ENCODE peak calls at places on chromosomes 5 and 9, in six cellular contexts. One of them, this sample, is unnamed.

GRCh38 chr5:53323943-53324642 is 156.3 kb upstream of the FST start:
- DNase-seq in HepG2: peak
- DNase-seq in A549: no peak
- DNase-seq in endothelial cell of umbilical vein: no peak
- DNase-seq in K562: no peak
- DNase-seq in GM12878: peak
- DNase-seq in this sample: no peak

GRCh38 chr9:20980713-20981481 is 50.5 kb downstream of the HACD4 start:
- DNase-seq in HepG2: no peak
- DNase-seq in A549: no peak
- DNase-seq in endothelial cell of umbilical vein: peak
- DNase-seq in K562: no peak
- DNase-seq in GM12878: peak
- DNase-seq in this sample: peak

GRCh38 chr5:41508186-41508585 is 2.2 kb downstream of the PLCXD3 start:
- DNase-seq in HepG2: no peak
- DNase-seq in A549: no peak
- DNase-seq in endothelial cell of umbilical vein: no peak
- DNase-seq in K562: no peak
- DNase-seq in GM12878: no peak
- DNase-seq in this sample: no peak

GRCh38 chr5:5492087-5492933 is 69.8 kb downstream of the ICE1 start:
- DNase-seq in HepG2: peak
- DNase-seq in A549: peak
- DNase-seq in endothelial cell of umbilical vein: peak
- DNase-seq in K562: peak
- DNase-seq in GM12878: peak
- DNase-seq in this sample: peak

GRCh38 chr9:32926901-32927300 is 74.5 kb downstream of the APTX start:
- DNase-seq in HepG2: no peak
- DNase-seq in A549: no peak
- DNase-seq in endothelial cell of umbilical vein: peak
- DNase-seq in K562: no peak
- DNase-seq in GM12878: no peak
- DNase-seq in this sample: no peak

GRCh38 chr9:37676411-37676830 is 25.7 kb downstream of the FRMPD1 start:
- DNase-seq in HepG2: no peak
- DNase-seq in A549: no peak
- DNase-seq in endothelial cell of umbilical vein: no peak
- DNase-seq in K562: no peak
- DNase-seq in GM12878: no peak
- DNase-seq in this sample: no peak

GRCh38 chr9:135736979-135737839 is 35.2 kb downstream of the KCNT1 start:
- DNase-seq in HepG2: no peak
- DNase-seq in A549: no peak
- DNase-seq in endothelial cell of umbilical vein: no peak
- DNase-seq in K562: no peak
- DNase-seq in GM12878: no peak
- DNase-seq in this sample: no peak

GRCh38 chr9:20197976-20198685 is 409.3 kb upstream of the SLC24A2 start:
- DNase-seq in HepG2: no peak
- DNase-seq in A549: no peak
- DNase-seq in endothelial cell of umbilical vein: no peak
- DNase-seq in K562: no peak
- DNase-seq in GM12878: no peak
- DNase-seq in this sample: no peak

GRCh38 chr5:156912869-156913268 is 50.2 kb downstream of the TIMD4 start:
- DNase-seq in HepG2: no peak
- DNase-seq in A549: no peak
- DNase-seq in endothelial cell of umbilical vein: no peak
- DNase-seq in K562: no peak
- DNase-seq in GM12878: no peak
- DNase-seq in this sample: no peak

GRCh38 chr9:83423815-83424707 is 114.1 kb downstream of the FRMD3 start:
- DNase-seq in HepG2: peak
- DNase-seq in A549: no peak
- DNase-seq in endothelial cell of umbilical vein: no peak
- DNase-seq in K562: peak
- DNase-seq in GM12878: no peak
- DNase-seq in this sample: no peak

GRCh38 chr5:159101689-159102088 is 2.0 kb upstream of the EBF1 start:
- DNase-seq in HepG2: no peak
- DNase-seq in A549: no peak
- DNase-seq in endothelial cell of umbilical vein: no peak
- DNase-seq in K562: no peak
- DNase-seq in GM12878: no peak
- DNase-seq in this sample: no peak

GRCh38 chr9:751137-752051 is 90.1 kb upstream of the DMRT1 start:
- DNase-seq in HepG2: no peak
- DNase-seq in A549: no peak
- DNase-seq in endothelial cell of umbilical vein: no peak
- DNase-seq in K562: no peak
- DNase-seq in GM12878: no peak
- DNase-seq in this sample: peak

GRCh38 chr5:146291421-146292074 is 47.1 kb upstream of the POU4F3 start:
- DNase-seq in HepG2: peak
- DNase-seq in A549: peak
- DNase-seq in endothelial cell of umbilical vein: peak
- DNase-seq in K562: peak
- DNase-seq in GM12878: no peak
- DNase-seq in this sample: peak

GRCh38 chr9:76415154-76415553 is 20.9 kb upstream of the RFK start:
- DNase-seq in HepG2: no peak
- DNase-seq in A549: no peak
- DNase-seq in endothelial cell of umbilical vein: no peak
- DNase-seq in K562: no peak
- DNase-seq in GM12878: no peak
- DNase-seq in this sample: no peak

GRCh38 chr5:178404987-178405386 is 172.4 kb upstream of the PHYKPL start:
- DNase-seq in HepG2: no peak
- DNase-seq in A549: no peak
- DNase-seq in endothelial cell of umbilical vein: no peak
- DNase-seq in K562: no peak
- DNase-seq in GM12878: no peak
- DNase-seq in this sample: no peak

GRCh38 chr5:123610665-123611406 is 98.9 kb downstream of the CSNK1G3 start:
- DNase-seq in HepG2: peak
- DNase-seq in A549: peak
- DNase-seq in endothelial cell of umbilical vein: peak
- DNase-seq in K562: peak
- DNase-seq in GM12878: peak
- DNase-seq in this sample: peak

GRCh38 chr5:180785794-180786221 is 16.8 kb downstream of the MGAT1 start:
- DNase-seq in HepG2: no peak
- DNase-seq in A549: no peak
- DNase-seq in endothelial cell of umbilical vein: peak
- DNase-seq in K562: no peak
- DNase-seq in GM12878: no peak
- DNase-seq in this sample: no peak

GRCh38 chr5:30832519-30832918 is 361.0 kb upstream of the CDH6 start:
- DNase-seq in HepG2: no peak
- DNase-seq in A549: no peak
- DNase-seq in endothelial cell of umbilical vein: no peak
- DNase-seq in K562: no peak
- DNase-seq in GM12878: no peak
- DNase-seq in this sample: no peak

GRCh38 chr9:31837211-31837610 is 547.2 kb upstream of the ACO1 start:
- DNase-seq in HepG2: no peak
- DNase-seq in A549: no peak
- DNase-seq in endothelial cell of umbilical vein: no peak
- DNase-seq in K562: no peak
- DNase-seq in GM12878: no peak
- DNase-seq in this sample: no peak

GRCh38 chr9:31840702-31841101 is 543.7 kb upstream of the ACO1 start:
- DNase-seq in HepG2: no peak
- DNase-seq in A549: no peak
- DNase-seq in endothelial cell of umbilical vein: no peak
- DNase-seq in K562: no peak
- DNase-seq in GM12878: no peak
- DNase-seq in this sample: no peak

GRCh38 chr9:31839273-31839672 is 545.2 kb upstream of the ACO1 start:
- DNase-seq in HepG2: peak
- DNase-seq in A549: no peak
- DNase-seq in endothelial cell of umbilical vein: no peak
- DNase-seq in K562: no peak
- DNase-seq in GM12878: no peak
- DNase-seq in this sample: peak
- TF ChIP-seq CTCF in HepG2: peak
- TF ChIP-seq CTCF in A549: no peak
- TF ChIP-seq CTCF in endothelial cell of umbilical vein: no peak
- TF ChIP-seq CTCF in K562: no peak
- TF ChIP-seq CTCF in GM12878: no peak
- TF ChIP-seq CTCF in this sample: no peak

GRCh38 chr5:131654309-131654708 is 19.3 kb upstream of the RAPGEF6 start:
- DNase-seq in HepG2: no peak
- DNase-seq in A549: no peak
- DNase-seq in endothelial cell of umbilical vein: no peak
- DNase-seq in K562: no peak
- DNase-seq in GM12878: no peak
- DNase-seq in this sample: no peak

GRCh38 chr5:131661931-131662330 is 26.9 kb upstream of the RAPGEF6 start:
- DNase-seq in HepG2: no peak
- DNase-seq in A549: no peak
- DNase-seq in endothelial cell of umbilical vein: no peak
- DNase-seq in K562: no peak
- DNase-seq in GM12878: no peak
- DNase-seq in this sample: no peak

GRCh38 chr5:131659841-131660240 is 24.8 kb upstream of the RAPGEF6 start:
- DNase-seq in HepG2: no peak
- DNase-seq in A549: no peak
- DNase-seq in endothelial cell of umbilical vein: no peak
- DNase-seq in K562: no peak
- DNase-seq in GM12878: no peak
- DNase-seq in this sample: no peak

GRCh38 chr5:131664929-131665328 is 29.9 kb upstream of the RAPGEF6 start:
- DNase-seq in HepG2: no peak
- DNase-seq in A549: no peak
- DNase-seq in endothelial cell of umbilical vein: no peak
- DNase-seq in K562: no peak
- DNase-seq in GM12878: no peak
- DNase-seq in this sample: no peak

DNA sequence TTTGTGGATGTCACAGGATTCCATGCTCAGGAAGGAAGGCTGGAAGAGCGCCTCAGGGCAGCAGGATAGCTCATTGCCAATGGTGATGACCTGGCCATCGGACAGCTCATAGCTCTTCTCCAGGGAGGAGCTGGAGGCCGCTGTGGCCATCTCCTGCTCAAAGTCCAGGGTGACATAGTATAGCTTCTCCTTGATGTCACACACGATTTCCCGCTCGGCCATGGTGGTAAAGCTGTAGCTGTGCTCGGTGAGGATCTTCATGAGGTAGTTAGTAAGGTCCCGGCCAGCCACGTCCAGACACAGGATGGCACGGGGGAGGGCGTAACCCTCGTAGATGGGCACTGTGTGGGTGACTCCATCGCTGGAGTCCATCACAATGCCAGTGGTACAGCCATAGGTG is 24.3 kb upstream of the RAPGEF6 start:
- DNase-seq in HepG2: no peak
- DNase-seq in A549: no peak
- DNase-seq in endothelial cell of umbilical vein: no peak
- DNase-seq in K562: no peak
- DNase-seq in GM12878: no peak
- DNase-seq in this sample: no peak
- TF ChIP-seq MYC in HepG2: no peak
- TF ChIP-seq MYC in A549: no peak
- TF ChIP-seq MYC in endothelial cell of umbilical vein: no peak
- TF ChIP-seq MYC in K562: no peak
- TF ChIP-seq MYC in GM12878: no peak
- TF ChIP-seq MYC in this sample: no peak

GRCh38 chr5:7850533-7851239 is at the start of gene CFAP90:
- DNase-seq in HepG2: peak
- DNase-seq in A549: peak
- DNase-seq in endothelial cell of umbilical vein: peak
- DNase-seq in K562: no peak
- DNase-seq in GM12878: no peak
- DNase-seq in this sample: no peak
- TF ChIP-seq POLR2A in HepG2: no peak
- TF ChIP-seq POLR2A in A549: no peak
- TF ChIP-seq POLR2A in endothelial cell of umbilical vein: no peak
- TF ChIP-seq POLR2A in K562: no peak
- TF ChIP-seq POLR2A in GM12878: no peak
- TF ChIP-seq POLR2A in this sample: no peak

GRCh38 chr5:78624992-78625391 is 23.6 kb downstream of the LHFPL2 start:
- DNase-seq in HepG2: no peak
- DNase-seq in A549: no peak
- DNase-seq in endothelial cell of umbilical vein: no peak
- DNase-seq in K562: no peak
- DNase-seq in GM12878: no peak
- DNase-seq in this sample: no peak

GRCh38 chr5:78628260-78629024 is 20.1 kb downstream of the LHFPL2 start:
- DNase-seq in HepG2: no peak
- DNase-seq in A549: no peak
- DNase-seq in endothelial cell of umbilical vein: no peak
- DNase-seq in K562: no peak
- DNase-seq in GM12878: no peak
- DNase-seq in this sample: no peak

GRCh38 chr5:78627766-78628165 is 20.8 kb downstream of the LHFPL2 start:
- DNase-seq in HepG2: no peak
- DNase-seq in A549: no peak
- DNase-seq in endothelial cell of umbilical vein: no peak
- DNase-seq in K562: no peak
- DNase-seq in GM12878: no peak
- DNase-seq in this sample: no peak

GRCh38 chr5:78626009-78626571 is 22.5 kb downstream of the LHFPL2 start:
- DNase-seq in HepG2: no peak
- DNase-seq in A549: no peak
- DNase-seq in endothelial cell of umbilical vein: peak
- DNase-seq in K562: no peak
- DNase-seq in GM12878: no peak
- DNase-seq in this sample: no peak

GRCh38 chr5:78627175-78627574 is 21.4 kb downstream of the LHFPL2 start:
- DNase-seq in HepG2: no peak
- DNase-seq in A549: peak
- DNase-seq in endothelial cell of umbilical vein: peak
- DNase-seq in K562: peak
- DNase-seq in GM12878: no peak
- DNase-seq in this sample: peak
- TF ChIP-seq CTCF in HepG2: peak
- TF ChIP-seq CTCF in A549: peak
- TF ChIP-seq CTCF in endothelial cell of umbilical vein: peak
- TF ChIP-seq CTCF in K562: peak
- TF ChIP-seq CTCF in GM12878: peak
- TF ChIP-seq CTCF in this sample: peak

GRCh38 chr5:1466631-1467265 is 21.5 kb upstream of the SLC6A3 start:
- DNase-seq in HepG2: no peak
- DNase-seq in A549: no peak
- DNase-seq in endothelial cell of umbilical vein: no peak
- DNase-seq in K562: no peak
- DNase-seq in GM12878: no peak
- DNase-seq in this sample: no peak
- TF ChIP-seq MYC in HepG2: no peak
- TF ChIP-seq MYC in A549: no peak
- TF ChIP-seq MYC in endothelial cell of umbilical vein: no peak
- TF ChIP-seq MYC in K562: no peak
- TF ChIP-seq MYC in GM12878: no peak
- TF ChIP-seq MYC in this sample: no peak